ENCODE peak calls at places on chromosomes 16 and 17, in ten cellular contexts. D is T-cell; Q is RWPE1; I is activated CD8-positive, alpha-beta memory T cell treated with anti-CD3 and anti-CD28 coated beads, Interleukin-2, amount 10 ng/mL, durations not matched to agents 7 days and 5 days; N is HCEC 1CT; W is RCC 7860; Y is OCI-LY7; P is H9; C is stimulated activated CD8-positive, alpha-beta memory T cell treated with anti-CD3 and anti-CD28 coated beads, Interleukin-15, amount 100 ng/mL, for 24 hours; Z is stimulated activated CD4-positive, alpha-beta T cell treated with anti-CD3 and anti-CD28 coated beads, Interleukin-2, amount 100 ng/mL, for 24 hours. F is an unnamed sample.

GRCh38 chr17:35734396-35734795 is 3.0 kb downstream of the RASL10B start:
- DNase-seq in D (no peak), W (no peak), P (no peak), N (no peak), I (no peak), C (no peak), Q (no peak), Z (no peak), Y (no peak), F (no peak)

GRCh38 chr17:14575349-14575966 is 274.6 kb downstream of the HS3ST3B1 start:
- DNase-seq in I (no peak), Z (no peak), C (no peak), D (no peak), Q (no peak), N (no peak), W (no peak), P (no peak), Y (no peak), F (peak)

GRCh38 chr17:15490634-15491261 is 23.3 kb upstream of the CDRT4 start:
- DNase-seq in C (no peak), W (peak), Y (no peak), P (peak), I (no peak), Q (no peak), N (peak), D (no peak), Z (peak), F (no peak)

GRCh38 chr17:56708220-56708567 is 114.7 kb downstream of the NOG start:
- DNase-seq in W (no peak), I (no peak), Y (no peak), N (no peak), D (no peak), C (no peak), Z (no peak), Q (no peak), P (no peak), F (no peak)

GRCh38 chr17:38877130-38877851 is 7.4 kb downstream of the LASP1 start:
- DNase-seq in Z (no peak), C (no peak), Q (no peak), Y (peak), I (peak), D (peak), W (no peak), N (no peak), P (peak), F (no peak)

GRCh38 chr17:32854177-32854576 is 22.7 kb downstream of the MYO1D start:
- DNase-seq in N (no peak), Z (no peak), Y (no peak), D (no peak), I (no peak), P (no peak), W (no peak), Q (peak), C (no peak), F (no peak)

GRCh38 chr16:85185701-85186100 is 73.4 kb upstream of the CIBAR2 start:
- DNase-seq in Y (no peak), C (no peak), I (no peak), N (no peak), P (no peak), W (no peak), Q (no peak), Z (no peak), D (no peak), F (no peak)

GRCh38 chr16:1260101-1260670 is 4.3 kb downstream of the TPSD1 start:
- DNase-seq in Q (no peak), Z (no peak), P (no peak), N (no peak), I (no peak), D (no peak), C (no peak), W (no peak), Y (no peak), F (no peak)

GRCh38 chr17:68294196-68294555 is 2.9 kb downstream of the ARSG start:
- DNase-seq in Q (no peak), P (no peak), D (no peak), I (no peak), C (no peak), Y (no peak), N (no peak), W (no peak), Z (no peak), F (no peak)

GRCh38 chr17:56108811-56109284 is 44.4 kb upstream of the ANKFN1 start:
- DNase-seq in W (peak), P (no peak), I (no peak), Z (no peak), Q (no peak), N (no peak), C (no peak), D (no peak), Y (no peak), F (peak)

GRCh38 chr16:47043970-47044684 is 70.7 kb upstream of the DNAJA2 start:
- DNase-seq in N (no peak), W (no peak), P (no peak), Y (no peak), Q (no peak), I (no peak), Z (no peak), D (no peak), C (no peak), F (no peak)

GRCh38 chr17:58870747-58871146 is 115.1 kb downstream of the PPM1E start:
- DNase-seq in Q (no peak), W (no peak), P (no peak), Z (no peak), I (no peak), Y (no peak), D (no peak), C (no peak), N (no peak), F (no peak)

GRCh38 chr17:6070280-6070894 is at the start of gene WSCD1:
- DNase-seq in I (no peak), Q (no peak), D (no peak), W (no peak), N (no peak), C (no peak), Y (no peak), Z (peak), P (no peak), F (no peak)

GRCh38 chr17:80441133-80441578 is 26.2 kb downstream of the ENDOV start:
- DNase-seq in Q (peak), W (no peak), N (no peak), D (peak), C (no peak), I (peak), Y (peak), P (peak), Z (peak), F (peak)

GRCh38 chr17:57406131-57406980 is 150.0 kb downstream of the MSI2 start:
- DNase-seq in D (no peak), N (no peak), Q (no peak), Y (no peak), W (no peak), I (no peak), P (no peak), Z (no peak), C (no peak), F (peak)

GRCh38 chr17:80969674-80970043 is 22.0 kb upstream of the CHMP6 start:
- DNase-seq in P (no peak), Z (no peak), Q (no peak), W (no peak), D (no peak), Y (no peak), I (no peak), N (no peak), C (no peak), F (no peak)

GRCh38 chr17:66724581-66725341 is 110.2 kb upstream of the CACNG5 start:
- DNase-seq in C (no peak), Q (no peak), I (no peak), D (no peak), Y (no peak), N (no peak), Z (no peak), P (peak), W (no peak), F (no peak)

GRCh38 chr17:48551601-48552452 is 6.9 kb upstream of the HOXB2 start:
- DNase-seq in W (no peak), N (no peak), P (no peak), I (no peak), D (no peak), Y (no peak), Q (no peak), Z (no peak), C (no peak), F (no peak)

GRCh38 chr17:49132699-49133364 is at the start of gene B4GALNT2:
- DNase-seq in I (no peak), Z (peak), N (no peak), W (no peak), Y (no peak), P (peak), C (no peak), Q (no peak), D (peak), F (no peak)

GRCh38 chr17:61574542-61575351 is 16.3 kb downstream of the NACA2 start:
- DNase-seq in Z (no peak), I (no peak), D (no peak), Q (peak), C (no peak), N (peak), P (peak), W (no peak), Y (peak), F (peak)

GRCh38 chr17:42266918-42267766 is 9.0 kb downstream of the STAT5B start:
- DNase-seq in C (no peak), W (no peak), Y (no peak), P (no peak), Q (no peak), Z (no peak), D (no peak), N (peak), I (peak), F (no peak)

GRCh38 chr17:49814781-49815496 is 26.5 kb downstream of the KAT7 start:
- DNase-seq in P (no peak), Y (no peak), I (no peak), Z (no peak), Q (no peak), W (no peak), C (no peak), D (no peak), N (no peak), F (no peak)

GRCh38 chr16:4330277-4330882 is 14.5 kb downstream of the GLIS2 start:
- DNase-seq in Z (peak), W (peak), Q (no peak), P (peak), I (peak), Y (peak), D (peak), C (no peak), N (peak), F (peak)

GRCh38 chr17:42132941-42133340 is 10.3 kb downstream of the HSPB9 start:
- DNase-seq in I (no peak), Q (no peak), D (no peak), Y (no peak), P (no peak), Z (peak), W (peak), N (peak), C (no peak), F (no peak)

GRCh38 chr17:83125515-83126274 is 46.3 kb downstream of the METRNL start:
- DNase-seq in C (no peak), W (no peak), Z (no peak), D (peak), P (peak), Q (peak), Y (peak), I (peak), N (no peak), F (no peak)

GRCh38 chr17:927611-928461 is 51.7 kb downstream of the NXN start:
- DNase-seq in Y (no peak), D (no peak), Z (no peak), I (no peak), C (no peak), P (no peak), Q (peak), N (peak), W (peak), F (no peak)

GRCh38 chr17:19727466-19728113 is 11.2 kb upstream of the SLC47A2 start:
- DNase-seq in C (no peak), W (no peak), Z (no peak), D (no peak), P (no peak), I (no peak), N (peak), Y (no peak), Q (no peak), F (no peak)

GRCh38 chr16:88645941-88646340 is 4.9 kb downstream of the CYBA start:
- DNase-seq in P (no peak), C (no peak), I (no peak), Q (no peak), D (no peak), Y (no peak), W (no peak), N (no peak), Z (no peak), F (no peak)

GRCh38 chr16:51053805-51054204 is 97.3 kb downstream of the SALL1 start:
- DNase-seq in Z (no peak), P (no peak), I (no peak), D (no peak), N (no peak), Q (no peak), Y (no peak), C (no peak), W (no peak), F (no peak)

GRCh38 chr17:78805301-78805700 is 23.2 kb upstream of the CYTH1 start:
- DNase-seq in C (no peak), Z (peak), Q (no peak), W (no peak), P (no peak), Y (no peak), N (no peak), D (peak), I (peak), F (no peak)

GRCh38 chr16:70432304-70432799 is 6.5 kb downstream of the ST3GAL2 start:
- DNase-seq in P (no peak), C (no peak), Q (no peak), Y (no peak), N (no peak), I (no peak), Z (no peak), W (no peak), D (no peak), F (no peak)

GRCh38 chr16:89422905-89423630 is 67.3 kb downstream of the ANKRD11 start:
- DNase-seq in C (no peak), N (peak), P (no peak), I (peak), Q (no peak), Z (peak), Y (no peak), W (peak), D (no peak), F (peak)

F was measured in HepG2.